ENCODE peak calls at places on chromosome 18, in ten cellular contexts. U is CD4-positive, alpha-beta T cell; E is K562; K is GM13977; C is endothelial cell; R is RWPE1; J is HCT116; S is brain microvascular endothelial cell; N is GM12864; A is mammary epithelial cell. O is an unnamed sample.

GRCh38 chr18:69400976-69401474 is 337 bp downstream of the DOK6 start:
- DNase-seq in U (no peak), E (no peak), K (peak; percentile 43), C (peak; percentile 53), R (no peak), J (no peak), S (peak; percentile 20), N (no peak), A (no peak), O (no peak)

GRCh38 chr18:69484699-69485396 is 84.2 kb downstream of the DOK6 start:
- DNase-seq in U (no peak), E (no peak), K (no peak), C (no peak), R (no peak), J (no peak), S (peak; percentile 25), N (no peak), A (no peak), O (no peak)

GRCh38 chr18:78514910-78515670 is 464.5 kb upstream of the SALL3 start:
- DNase-seq in U (no peak), E (no peak), K (no peak), C (no peak), R (no peak), J (no peak), S (no peak), N (no peak), A (no peak), O (no peak)

GRCh38 chr18:51107082-51107481 is 77.1 kb downstream of the SMAD4 start:
- DNase-seq in U (no peak), E (no peak), K (peak; percentile 48), C (no peak), R (no peak), J (no peak), S (no peak), N (no peak), A (no peak), O (no peak)

GRCh38 chr18:10320848-10321247 is 133.6 kb upstream of the APCDD1 start:
- DNase-seq in U (no peak), E (no peak), K (no peak), C (no peak), R (no peak), J (no peak), S (peak; percentile 32), N (no peak), A (peak; percentile 45), O (no peak)

GRCh38 chr18:36546876-36547275 is 249.4 kb downstream of the FHOD3 start:
- DNase-seq in U (no peak), E (no peak), K (no peak), C (no peak), R (no peak), J (no peak), S (no peak), N (no peak), A (no peak), O (no peak)

GRCh38 chr18:64175432-64175831 is 26.5 kb upstream of the LINC00305 start:
- DNase-seq in U (no peak), E (no peak), K (no peak), C (no peak), R (no peak), J (no peak), S (no peak), N (no peak), A (no peak), O (no peak)

GRCh38 chr18:3186678-3187658 is 32.8 kb downstream of the MYOM1 start:
- DNase-seq in U (no peak), E (peak; percentile 64), K (no peak), C (no peak), R (no peak), J (no peak), S (no peak), N (no peak), A (no peak), O (no peak)

GRCh38 chr18:52636536-52636935 is 296.5 kb downstream of the DCC start:
- DNase-seq in U (no peak), E (no peak), K (no peak), C (no peak), R (no peak), J (no peak), S (no peak), N (no peak), A (no peak), O (no peak)

GRCh38 chr18:67428805-67429204 is 87.7 kb downstream of the DSEL start:
- DNase-seq in U (no peak), E (no peak), K (no peak), C (no peak), R (no peak), J (no peak), S (peak; percentile 14), N (no peak), A (no peak), O (no peak)

GRCh38 chr18:3016584-3017292 is 3.8 kb upstream of the LPIN2 start:
- DNase-seq in U (no peak), E (no peak), K (no peak), C (no peak), R (no peak), J (no peak), S (no peak), N (no peak), A (no peak), O (no peak)

GRCh38 chr18:79760881-79761280 is 36.9 kb upstream of the KCNG2 start:
- DNase-seq in U (no peak), E (no peak), K (no peak), C (no peak), R (no peak), J (no peak), S (no peak), N (no peak), A (no peak), O (no peak)

GRCh38 chr18:35616664-35617423 is 35.3 kb downstream of the GALNT1 start:
- DNase-seq in U (peak; percentile 59), E (peak; percentile 42), K (peak; percentile 57), C (peak; percentile 24), R (peak; percentile 61), J (no peak), S (peak; percentile 95), N (peak; percentile 75), A (peak; percentile 89), O (peak; percentile 66)

GRCh38 chr18:50422286-50422898 is 47.5 kb downstream of the SKA1 start:
- DNase-seq in U (no peak), E (no peak), K (no peak), C (no peak), R (no peak), J (no peak), S (no peak), N (no peak), A (no peak), O (no peak)

GRCh38 chr18:23399067-23399466 is 54.0 kb upstream of the RIOK3 start:
- DNase-seq in U (no peak), E (no peak), K (no peak), C (no peak), R (no peak), J (no peak), S (no peak), N (no peak), A (no peak), O (no peak)
- TF ChIP-seq CTCF in U (no peak), E (no peak), K (no peak), C (no peak), R (no peak), J (no peak), S (no peak), N (no peak), A (no peak), O (no peak)

GRCh38 chr18:31206787-31207381 is 44.2 kb upstream of the DSC1 start:
- DNase-seq in U (no peak), E (peak; percentile 79), K (peak; percentile 43), C (no peak), R (peak; percentile 67), J (peak; percentile 97), S (peak; percentile 33), N (peak; percentile 54), A (peak; percentile 97), O (peak; percentile 78)
- TF ChIP-seq CTCF in U (no peak), E (peak; percentile 47), K (peak; percentile 15), C (no peak), R (peak; percentile 46), J (peak; percentile 25), S (peak; percentile 51), N (peak; percentile 62), A (peak; percentile 18), O (peak; percentile 46)

GRCh38 chr18:45619826-45620201 is 4.5 kb downstream of the SLC14A2 start:
- DNase-seq in U (no peak), E (no peak), K (no peak), C (no peak), R (no peak), J (no peak), S (no peak), N (no peak), A (no peak), O (no peak)

GRCh38 chr18:45617284-45617683 is 2.0 kb downstream of the SLC14A2 start:
- DNase-seq in U (no peak), E (no peak), K (no peak), C (no peak), R (peak; percentile 85), J (peak; percentile 48), S (peak; percentile 72), N (no peak), A (peak; percentile 89), O (peak; percentile 66)

GRCh38 chr18:45619062-45619825 is 4.0 kb downstream of the SLC14A2 start:
- DNase-seq in U (no peak), E (peak; percentile 3), K (no peak), C (no peak), R (no peak), J (no peak), S (no peak), N (no peak), A (no peak), O (no peak)

GRCh38 chr18:45625596-45625995 is 10.3 kb downstream of the SLC14A2 start:
- DNase-seq in U (no peak), E (no peak), K (no peak), C (no peak), R (no peak), J (no peak), S (no peak), N (no peak), A (no peak), O (no peak)

DNA sequence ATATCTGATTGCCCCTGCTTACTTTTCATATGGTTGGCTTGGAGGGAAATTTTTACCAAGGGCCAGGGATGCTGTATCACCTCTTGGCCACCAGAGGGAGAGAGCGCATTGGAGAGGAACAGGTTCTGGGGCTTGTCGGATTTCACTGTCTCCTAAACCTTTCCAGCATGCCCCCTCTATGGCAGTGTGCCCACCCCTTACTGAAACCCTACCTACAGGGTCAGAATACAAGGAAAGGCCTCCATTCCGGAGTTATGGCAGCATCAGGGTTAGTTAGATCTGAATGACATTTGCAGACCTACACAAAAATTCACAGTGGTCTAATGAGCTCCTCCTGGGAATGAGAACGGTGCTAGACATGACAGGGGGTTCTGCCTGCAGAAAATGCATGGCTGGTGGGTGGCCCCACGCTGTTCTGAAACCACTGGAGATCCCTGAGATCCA is 5.8 kb downstream of the SLC14A2 start:
- DNase-seq in U (peak; percentile 13), E (peak; percentile 45), K (peak; percentile 66), C (peak; percentile 41), R (peak; percentile 33), J (peak; percentile 28), S (peak; percentile 25), N (no peak), A (peak; percentile 16), O (no peak)
- TF ChIP-seq CTCF in U (peak; percentile 90), E (peak; percentile 70), K (peak; percentile 86), C (peak; percentile 92), R (peak; percentile 96), J (peak; percentile 97), S (peak; percentile 98), N (peak; percentile 98), A (peak; percentile 96), O (peak; percentile 94)

DNA sequence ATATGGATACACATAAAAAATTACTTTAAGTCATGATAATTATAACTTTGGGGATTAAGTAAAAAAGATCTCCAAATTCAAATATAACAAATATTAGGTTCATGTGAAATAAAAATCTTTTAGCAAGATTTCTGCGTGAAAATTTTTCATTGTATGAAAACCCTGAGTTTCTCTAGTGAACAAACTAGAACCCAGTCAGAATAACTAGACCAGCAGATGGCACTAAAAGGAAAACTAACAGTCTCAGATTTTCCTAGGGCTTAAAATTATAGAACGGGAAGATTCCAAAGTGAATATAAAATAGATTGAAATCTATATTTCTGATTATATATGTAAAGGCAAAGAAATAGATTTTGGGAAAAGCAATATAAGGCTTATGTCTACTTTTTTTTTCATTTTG is 43.3 kb downstream of the TMEM200C start:
- DNase-seq in U (no peak), E (no peak), K (no peak), C (no peak), R (no peak), J (no peak), S (no peak), N (no peak), A (no peak), O (no peak)
- TF ChIP-seq CTCF in U (no peak), E (no peak), K (no peak), C (no peak), R (peak; percentile 17), J (no peak), S (no peak), N (no peak), A (no peak), O (no peak)

O was measured in PC-9.